ENCODE peak calls at places on chromosomes 1 and 21, in four cellular contexts. K is breast epithelium, B is neuronal stem cell, O is adrenal gland. C is an unnamed sample.

GRCh38 chr1:240295811-240296210 is 204.1 kb downstream of the FMN2 start:
- DNase-seq in K (no peak), O (no peak), B (no peak), C (no peak)

GRCh38 chr21:43355925-43356289 is 71.0 kb downstream of the SIK1 start:
- DNase-seq in K (no peak), B (no peak), O (no peak), C (peak; percentile 45)

GRCh38 chr1:109161836-109162606 is 48.1 kb downstream of the ELAPOR1 start:
- DNase-seq in O (peak; percentile 69), K (no peak), B (no peak), C (peak; percentile 9)

GRCh38 chr1:15336866-15337265 is 72.8 kb upstream of the EFHD2 start:
- DNase-seq in O (no peak), B (no peak), K (no peak), C (no peak)

GRCh38 chr1:203408485-203409229 is 57.7 kb upstream of the FMOD start:
- DNase-seq in O (peak; percentile 84), K (peak; percentile 75), B (no peak), C (no peak)

GRCh38 chr1:173714441-173714758 is 381 bp upstream of the KLHL20 start:
- DNase-seq in B (no peak), O (no peak), K (no peak), C (no peak)

GRCh38 chr1:11326070-11326469 is 53.1 kb downstream of the UBIAD1 start:
- DNase-seq in O (no peak), K (no peak), B (no peak), C (no peak)

GRCh38 chr1:159171688-159172501 is 480 bp downstream of the CADM3 start:
- DNase-seq in K (no peak), O (no peak), B (peak; percentile 54), C (no peak)

GRCh38 chr1:19403256-19403655 is 82.1 kb downstream of the CAPZB start:
- DNase-seq in B (no peak), K (no peak), O (no peak), C (no peak)

GRCh38 chr1:55262822-55263221 is 47.7 kb upstream of the USP24 start:
- DNase-seq in O (no peak), B (no peak), K (no peak), C (no peak)

GRCh38 chr1:90719321-90720136 is 2.4 kb upstream of the BARHL2 start:
- DNase-seq in K (no peak), O (no peak), B (no peak), C (no peak)

GRCh38 chr1:242876021-242876420 is 351.5 kb upstream of the PLD5 start:
- DNase-seq in B (no peak), K (no peak), O (no peak), C (no peak)

GRCh38 chr1:47745725-47746609 is 251.2 kb downstream of the TRABD2B start:
- DNase-seq in O (peak; percentile 15), K (no peak), B (no peak), C (no peak)

GRCh38 chr1:210239295-210240155 is 6.9 kb downstream of the SERTAD4 start:
- DNase-seq in K (no peak), O (peak; percentile 59), B (no peak), C (peak; percentile 57)

GRCh38 chr1:205680073-205680851 is at the start of gene SLC45A3:
- DNase-seq in K (no peak), B (peak; percentile 48), O (no peak), C (peak; percentile 39)

GRCh38 chr21:21200103-21200938 is 202.1 kb downstream of the NCAM2 start:
- DNase-seq in B (no peak), O (peak; percentile 92), K (no peak), C (no peak)

GRCh38 chr21:32658524-32658923 is 46.3 kb upstream of the CFAP298 start:
- DNase-seq in K (no peak), O (no peak), B (no peak), C (no peak)

GRCh38 chr1:8152731-8153702 is 126.9 kb upstream of the ERRFI1 start:
- DNase-seq in O (no peak), K (no peak), B (no peak), C (no peak)

GRCh38 chr1:102550729-102551384 is 554.1 kb upstream of the OLFM3 start:
- DNase-seq in K (no peak), B (no peak), O (no peak), C (peak; percentile 43)

GRCh38 chr1:208013210-208013609 is 102.3 kb upstream of the CD34 start:
- DNase-seq in O (no peak), K (no peak), B (no peak), C (no peak)

GRCh38 chr1:244057474-244058385 is 6.6 kb downstream of the ZBTB18 start:
- DNase-seq in K (no peak), B (no peak), O (no peak), C (no peak)

GRCh38 chr1:187157115-187157514 is 328.4 kb downstream of the PLA2G4A start:
- DNase-seq in O (no peak), K (no peak), B (no peak), C (no peak)

GRCh38 chr1:212950243-212951057 is at the start of gene VASH2:
- DNase-seq in K (peak; percentile 80), B (peak; percentile 82), O (peak; percentile 83), C (peak; percentile 88)

GRCh38 chr1:35882586-35882944 is 444 bp upstream of the AGO1 start:
- DNase-seq in O (no peak), K (no peak), B (no peak), C (no peak)

GRCh38 chr1:113812661-113813135 is 422 bp upstream of the RSBN1 start:
- DNase-seq in K (no peak), B (no peak), O (peak; percentile 66), C (no peak)

GRCh38 chr1:153928776-153929432 is 6.1 kb upstream of the GATAD2B start:
- DNase-seq in K (no peak), B (no peak), O (no peak), C (no peak)

GRCh38 chr1:34975312-34975711 is 9.8 kb downstream of the TMEM35B start:
- DNase-seq in O (no peak), B (no peak), K (no peak), C (no peak)

GRCh38 chr21:41802684-41803083 is 35.8 kb upstream of the RIPK4 start:
- DNase-seq in O (peak; percentile 73), K (peak; percentile 88), B (no peak), C (no peak)

GRCh38 chr21:45405271-45405818 is 380 bp downstream of the COL18A1 start:
- DNase-seq in O (no peak), B (no peak), K (no peak), C (no peak)

DNA sequence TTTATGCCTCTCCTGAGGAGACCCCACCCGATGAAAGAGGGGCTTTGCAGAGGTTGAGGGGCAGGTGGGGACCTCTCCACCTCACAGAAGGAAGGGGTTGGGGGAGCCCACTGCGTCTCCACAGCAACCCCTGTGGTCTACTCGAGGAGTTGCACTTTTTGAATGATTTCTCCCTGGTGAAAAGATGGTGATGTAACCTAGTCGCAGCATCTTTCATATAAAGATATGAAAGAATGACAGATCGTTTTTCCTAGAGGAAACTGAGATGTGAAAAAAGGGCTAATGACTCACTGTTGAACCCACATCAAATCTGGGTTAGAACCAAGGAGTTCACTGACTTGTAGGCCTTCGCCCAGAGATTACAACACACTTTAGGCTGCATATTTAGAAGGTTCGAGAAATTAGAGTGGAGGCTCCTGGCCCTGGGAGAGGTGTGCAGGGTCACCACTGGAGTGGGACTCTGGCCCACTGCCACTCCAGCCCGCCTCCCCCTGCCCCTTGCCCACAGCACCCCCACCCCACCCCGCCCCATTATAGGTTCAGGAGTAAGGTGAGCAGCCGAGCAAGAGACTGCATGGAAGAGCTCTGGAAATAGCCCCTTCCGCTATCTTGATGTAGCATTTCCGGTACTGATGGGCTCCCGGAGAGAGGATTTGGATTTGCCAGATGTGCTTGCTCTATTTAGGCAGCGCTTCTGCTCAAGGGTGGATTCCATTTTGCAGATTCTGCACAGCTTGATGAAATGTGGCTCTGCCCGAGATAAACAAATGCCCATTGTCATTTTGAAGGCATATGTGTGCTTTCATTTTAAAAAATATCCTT is 6.7 kb downstream of the TGFB2 start:
- DNase-seq in O (no peak), B (no peak), K (no peak), C (no peak)
- H3K4me3 ChIP-seq in O (peak overlapping the region; percentile 49), B (no peak overlapping the region), K (peak overlapping the region; percentile 47), C (no peak overlapping the region)

DNA sequence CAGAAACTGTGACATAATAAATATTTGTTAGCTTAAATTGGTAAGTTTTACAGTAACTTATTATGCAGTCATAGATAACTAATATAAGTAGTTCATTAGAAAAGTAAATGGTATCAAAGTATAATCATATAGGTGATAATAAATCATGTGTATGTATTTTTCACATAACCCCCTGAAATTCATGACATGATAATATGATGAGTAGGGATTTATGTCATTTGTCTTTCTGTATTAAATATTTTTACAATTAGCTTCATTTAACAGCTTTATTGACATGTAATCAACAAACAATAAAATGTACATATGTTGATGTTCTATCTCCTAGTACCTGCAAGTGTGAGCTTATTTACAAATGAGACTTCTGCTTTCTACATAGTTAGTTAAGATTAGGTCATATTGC is 9.8 kb upstream of the FCGR2A start:
- DNase-seq in K (no peak), B (no peak), O (no peak), C (no peak)
- H3K27me3 ChIP-seq in K (peaks cover 3% of the 10 kb centered on the region), B (no peaks in the 10 kb centered on the region), O (peaks cover 21% of the 10 kb centered on the region), C (no peaks in the 10 kb centered on the region)

GRCh38 chr21:46597896-46598343 is 7.0 kb downstream of the S100B start:
- DNase-seq in O (no peak), K (no peak), B (no peak), C (no peak)
- H3K9me3 ChIP-seq in O (peaks cover 8% of the 10 kb centered on the region), K (peaks cover 5% of the 10 kb centered on the region), B (peaks cover 2% of the 10 kb centered on the region), C (peaks cover 10% of the 10 kb centered on the region)

DNA sequence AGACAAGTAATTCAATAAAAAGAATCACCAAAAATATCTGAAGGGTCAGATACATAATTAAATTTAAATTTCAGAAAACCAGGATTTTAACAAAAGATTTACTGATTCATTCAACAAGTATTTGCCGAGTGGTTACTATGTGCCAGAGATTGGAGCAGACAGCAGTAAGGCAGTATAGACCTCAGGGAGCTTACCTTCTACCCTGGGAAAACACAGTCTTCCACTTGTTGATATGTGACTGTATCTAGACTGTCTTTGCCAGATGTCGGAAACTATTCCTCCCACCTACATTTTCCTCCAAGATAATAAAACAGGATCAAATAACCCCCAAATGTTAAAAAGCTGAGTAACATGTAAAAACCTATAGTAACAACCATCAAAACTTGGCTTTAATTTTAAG is 6.2 kb downstream of the HNRNPR start:
- DNase-seq in O (no peak), B (no peak), K (no peak), C (no peak)
- H3K4me3 ChIP-seq in O (no peak overlapping the region), B (no peak overlapping the region), K (no peak overlapping the region), C (no peak overlapping the region)

C was measured in Caco-2.